ENCODE peak calls at places on chromosomes 6 and 20, in eight cellular contexts. U, Z, N, D, C, W, S and I are unnamed samples.

GRCh38 chr20:24586523-24586840 is 117.1 kb downstream of the SYNDIG1 start:
- DNase-seq in U (no peak), Z (no peak), N (no peak), D (no peak), C (no peak), W (no peak), S (no peak), I (no peak)

GRCh38 chr6:35897036-35897435 is 23.9 kb downstream of the SRPK1 start:
- DNase-seq in U (no peak), Z (no peak), N (no peak), D (no peak), C (no peak), W (no peak), S (no peak), I (no peak)

GRCh38 chr6:134464690-134465411 is 146.9 kb upstream of the SGK1 start:
- DNase-seq in U (no peak), Z (no peak), N (no peak), D (no peak), C (no peak), W (no peak), S (no peak), I (no peak)

GRCh38 chr20:14878676-14879019 is 541.2 kb upstream of the FLRT3 start:
- DNase-seq in U (no peak), Z (no peak), N (no peak), D (no peak), C (no peak), W (no peak), S (no peak), I (no peak)

GRCh38 chr6:21331221-21331620 is 262.3 kb upstream of the SOX4 start:
- DNase-seq in U (no peak), Z (no peak), N (no peak), D (no peak), C (no peak), W (no peak), S (no peak), I (no peak)

GRCh38 chr6:79984261-79984660 is 20.2 kb upstream of the TTK start:
- DNase-seq in U (peak; percentile 8), Z (no peak), N (no peak), D (no peak), C (no peak), W (peak; percentile 24), S (no peak), I (no peak)

GRCh38 chr6:31092238-31092637 is 20.1 kb downstream of the C6orf15 start:
- DNase-seq in U (no peak), Z (no peak), N (no peak), D (no peak), C (no peak), W (no peak), S (no peak), I (no peak)

GRCh38 chr6:45398075-45398817 is 20.5 kb upstream of the SUPT3H start:
- DNase-seq in U (peak; percentile 43), Z (no peak), N (no peak), D (no peak), C (no peak), W (no peak), S (no peak), I (no peak)

GRCh38 chr20:21235346-21235712 is 67.8 kb upstream of the XRN2 start:
- DNase-seq in U (no peak), Z (no peak), N (no peak), D (no peak), C (no peak), W (no peak), S (no peak), I (no peak)

GRCh38 chr20:20814685-20815084 is 102.2 kb upstream of the RALGAPA2 start:
- DNase-seq in U (no peak), Z (no peak), N (no peak), D (no peak), C (no peak), W (no peak), S (no peak), I (no peak)